ENCODE peak calls at places on chromosomes 1 and 21, in eight cellular contexts. P, W, M, U, J, H, Q and N are unnamed samples.
A peak's percentile ranks its signal among the peaks of the same experiment; 100 is the strongest.

GRCh38 chr21:18832081-18832670 is 428.6 kb upstream of the TMPRSS15 start:
- DNase-seq in P (no peak), W (no peak), M (no peak), U (no peak), J (no peak), H (no peak), Q (no peak), N (no peak)

GRCh38 chr1:64864018-64864945 is 102.1 kb downstream of the JAK1 start:
- DNase-seq in P (no peak), W (no peak), M (peak; percentile 92), U (peak; percentile 33), J (no peak), H (peak; percentile 64), Q (peak; percentile 90), N (no peak)

GRCh38 chr21:44702973-44703730 is 6.2 kb downstream of the KRTAP10-12 start:
- DNase-seq in P (peak; percentile 18), W (no peak), M (no peak), U (no peak), J (peak; percentile 55), H (no peak), Q (no peak), N (no peak)

GRCh38 chr1:184028854-184029623 is 8.5 kb downstream of the COLGALT2 start:
- DNase-seq in P (peak; percentile 9), W (no peak), M (no peak), U (no peak), J (peak; percentile 33), H (peak; percentile 30), Q (no peak), N (no peak)

GRCh38 chr1:209367031-209367813 is 216.3 kb upstream of the CAMK1G start:
- DNase-seq in P (no peak), W (no peak), M (no peak), U (no peak), J (no peak), H (no peak), Q (no peak), N (no peak)

GRCh38 chr1:228351850-228352249 is 54.8 kb downstream of the TRIM11 start:
- DNase-seq in P (no peak), W (no peak), M (no peak), U (no peak), J (no peak), H (no peak), Q (no peak), N (no peak)

GRCh38 chr21:10425856-10426255 is 95.5 kb upstream of the TPTE start:
- DNase-seq in P (no peak), W (no peak), M (no peak), U (no peak), J (no peak), H (peak; percentile 18), Q (no peak), N (no peak)

GRCh38 chr1:246512230-246512629 is 5.2 kb upstream of the SMYD3 start:
- DNase-seq in P (no peak), W (no peak), M (no peak), U (no peak), J (no peak), H (no peak), Q (no peak), N (no peak)

GRCh38 chr1:155964193-155964592 is 14.2 kb downstream of the ARHGEF2 start:
- DNase-seq in P (no peak), W (no peak), M (no peak), U (no peak), J (no peak), H (no peak), Q (no peak), N (no peak)

GRCh38 chr1:44154665-44155064 is 13.2 kb upstream of the KLF18 start:
- DNase-seq in P (no peak), W (no peak), M (no peak), U (peak; percentile 79), J (peak; percentile 8), H (no peak), Q (no peak), N (peak; percentile 79)

GRCh38 chr1:24155011-24155782 is 12.3 kb upstream of the IL22RA1 start:
- DNase-seq in P (peak; percentile 43), W (no peak), M (peak; percentile 25), U (peak; percentile 19), J (peak; percentile 30), H (peak; percentile 55), Q (no peak), N (peak; percentile 78)

GRCh38 chr21:33025106-33025470 is 647 bp upstream of the OLIG2 start:
- DNase-seq in P (peak; percentile 24), W (no peak), M (no peak), U (no peak), J (no peak), H (no peak), Q (no peak), N (peak; percentile 82)

GRCh38 chr1:206685749-206686485 is 1.2 kb downstream of the MAPKAPK2 start:
- DNase-seq in P (peak; percentile 78), W (no peak), M (no peak), U (peak; percentile 24), J (peak; percentile 54), H (peak; percentile 77), Q (peak; percentile 61), N (peak; percentile 75)

GRCh38 chr1:31639543-31639942 is 5.1 kb downstream of the PEF1 start:
- DNase-seq in P (no peak), W (no peak), M (no peak), U (no peak), J (no peak), H (no peak), Q (no peak), N (no peak)

GRCh38 chr21:36429672-36430546 is 44.7 kb downstream of the CHAF1B start:
- DNase-seq in P (peak; percentile 65), W (peak; percentile 54), M (peak; percentile 59), U (peak; percentile 95), J (peak; percentile 69), H (peak; percentile 91), Q (peak; percentile 100), N (peak; percentile 79)

GRCh38 chr1:183417691-183418491 is at the start of gene NMNAT2:
- DNase-seq in P (peak; percentile 77), W (no peak), M (no peak), U (no peak), J (no peak), H (no peak), Q (no peak), N (peak; percentile 86)

GRCh38 chr1:10379676-10380075 is 19.2 kb upstream of the PGD start:
- DNase-seq in P (no peak), W (no peak), M (no peak), U (no peak), J (no peak), H (no peak), Q (no peak), N (no peak)

GRCh38 chr1:100767176-100767876 is 47.8 kb downstream of the VCAM1 start:
- DNase-seq in P (no peak), W (no peak), M (no peak), U (no peak), J (no peak), H (no peak), Q (peak; percentile 55), N (no peak)

GRCh38 chr1:188314557-188315137 is 1485.9 kb downstream of the PLA2G4A start:
- DNase-seq in P (peak; percentile 17), W (no peak), M (no peak), U (no peak), J (no peak), H (no peak), Q (no peak), N (no peak)

GRCh38 chr1:231040019-231040799 is at the start of gene FAM89A:
- DNase-seq in P (peak; percentile 89), W (no peak), M (no peak), U (peak; percentile 4), J (no peak), H (peak; percentile 99), Q (no peak), N (peak; percentile 50)

GRCh38 chr1:206496131-206496793 is 11.1 kb upstream of the RASSF5 start:
- DNase-seq in P (no peak), W (no peak), M (no peak), U (no peak), J (no peak), H (no peak), Q (no peak), N (no peak)

GRCh38 chr1:240320645-240321044 is 229.0 kb downstream of the FMN2 start:
- DNase-seq in P (no peak), W (no peak), M (no peak), U (no peak), J (no peak), H (no peak), Q (no peak), N (no peak)

GRCh38 chr1:37556712-37557196 is at the start of gene DNALI1:
- DNase-seq in P (peak; percentile 95), W (peak; percentile 70), M (no peak), U (no peak), J (peak; percentile 44), H (peak; percentile 97), Q (peak; percentile 93), N (peak; percentile 96)

GRCh38 chr1:238153939-238154338 is 263.2 kb upstream of the ZP4 start:
- DNase-seq in P (no peak), W (no peak), M (no peak), U (no peak), J (no peak), H (no peak), Q (no peak), N (no peak)

GRCh38 chr1:201321826-201322390 is 38.6 kb downstream of the PKP1 start:
- DNase-seq in P (no peak), W (no peak), M (no peak), U (no peak), J (no peak), H (no peak), Q (no peak), N (no peak)
- H3K4me3 ChIP-seq in P (no peak overlapping the region), W (no peak overlapping the region), M (no peak overlapping the region), U (no peak overlapping the region), J (no peak overlapping the region), H (no peak overlapping the region), Q (no peak overlapping the region), N (no peak overlapping the region)

GRCh38 chr1:42385283-42385682 is 4.7 kb downstream of the RIMKLA start:
- DNase-seq in P (no peak), W (no peak), M (no peak), U (no peak), J (no peak), H (no peak), Q (no peak), N (no peak)
- H2AFZ ChIP-seq in P (no peak overlapping the region), W (no peak overlapping the region), M (no peak overlapping the region), U (no peak overlapping the region), J (no peak overlapping the region), H (no peak overlapping the region), Q (no peak overlapping the region), N (no peak overlapping the region)

GRCh38 chr1:40691538-40692428 is at the start of gene NFYC:
- DNase-seq in P (peak; percentile 96), W (peak; percentile 97), M (peak; percentile 94), U (peak; percentile 98), J (peak; percentile 99), H (peak; percentile 99), Q (peak; percentile 98), N (peak; percentile 100)
- TF ChIP-seq POLR2AphosphoS5 in P (peak; percentile 84), W (peak; percentile 99), M (peak; percentile 88), U (peak; percentile 90), J (peak; percentile 83), H (peak; percentile 80), Q (peak; percentile 81), N (peak; percentile 91)

GRCh38 chr1:108913105-108913948 is 36.5 kb downstream of the GPSM2 start:
- DNase-seq in P (peak; percentile 29), W (no peak), M (no peak), U (no peak), J (no peak), H (peak; percentile 24), Q (peak; percentile 91), N (no peak)

DNA sequence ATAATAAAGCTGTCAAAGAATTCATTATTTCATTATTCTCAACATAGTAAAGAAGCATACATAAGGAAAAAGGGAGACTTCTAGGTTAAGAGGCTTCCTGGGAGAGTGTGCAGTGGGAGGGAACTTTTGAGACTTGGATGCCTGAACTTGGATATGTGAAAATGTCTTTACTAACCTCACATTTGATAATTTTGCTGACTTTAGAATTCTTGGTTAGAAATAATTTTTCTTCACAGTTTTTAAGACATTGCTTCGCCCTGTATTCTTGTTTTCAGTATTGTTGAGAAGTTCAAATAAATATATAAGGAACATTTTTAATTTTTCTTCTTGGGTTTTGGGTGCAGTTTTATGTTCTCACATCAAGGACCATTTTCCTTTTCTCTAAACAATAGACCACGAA is 40.0 kb downstream of the GPSM2 start:
- DNase-seq in P (no peak), W (no peak), M (no peak), U (no peak), J (no peak), H (no peak), Q (no peak), N (no peak)
- H3K4me3 ChIP-seq in P (no peak overlapping the region), W (no peak overlapping the region), M (no peak overlapping the region), U (no peak overlapping the region), J (no peak overlapping the region), H (no peak overlapping the region), Q (no peak overlapping the region), N (no peak overlapping the region)